ENCODE peak calls at places on chromosomes 16 and 17, in six cellular contexts. J is spleen, Y is cardiac muscle cell, R is fibroblast of lung, X is right atrium auricular region, S is tibial nerve. V is an unnamed sample.

GRCh38 chr17:9237661-9238301 is 216.5 kb downstream of the NTN1 start:
- DNase-seq in R (no peak), J (peak; percentile 63), S (no peak), Y (no peak), X (no peak), V (no peak)

GRCh38 chr17:77959926-77960521 is 1.5 kb downstream of the TNRC6C start:
- DNase-seq in X (no peak), S (no peak), R (peak; percentile 65), Y (peak; percentile 26), J (no peak), V (no peak)

GRCh38 chr17:7644768-7645167 is 6.0 kb upstream of the ATP1B2 start:
- DNase-seq in S (no peak), Y (no peak), X (no peak), J (no peak), R (no peak), V (no peak)

GRCh38 chr16:73094371-73094770 is 46.4 kb upstream of the ZFHX3 start:
- DNase-seq in S (no peak), Y (no peak), R (no peak), X (no peak), J (no peak), V (no peak)

GRCh38 chr16:86403541-86404163 is 106.7 kb upstream of the FOXF1 start:
- DNase-seq in S (no peak), R (no peak), Y (peak; percentile 58), J (no peak), X (no peak), V (no peak)

GRCh38 chr17:65741690-65742089 is 180.2 kb upstream of the AXIN2 start:
- DNase-seq in J (no peak), X (no peak), S (no peak), R (no peak), Y (no peak), V (no peak)

GRCh38 chr16:6016530-6017184 is 919.1 kb upstream of the EEF2KMT start:
- DNase-seq in R (peak; percentile 45), X (no peak), S (no peak), J (no peak), Y (no peak), V (no peak)

GRCh38 chr17:13513039-13513405 is 88.7 kb downstream of the HS3ST3A1 start:
- DNase-seq in R (peak; percentile 52), S (no peak), J (no peak), X (no peak), Y (peak; percentile 71), V (no peak)

GRCh38 chr16:77276686-77277085 is 77.5 kb downstream of the SYCE1L start:
- DNase-seq in X (no peak), J (no peak), S (no peak), Y (no peak), R (no peak), V (no peak)

DNA sequence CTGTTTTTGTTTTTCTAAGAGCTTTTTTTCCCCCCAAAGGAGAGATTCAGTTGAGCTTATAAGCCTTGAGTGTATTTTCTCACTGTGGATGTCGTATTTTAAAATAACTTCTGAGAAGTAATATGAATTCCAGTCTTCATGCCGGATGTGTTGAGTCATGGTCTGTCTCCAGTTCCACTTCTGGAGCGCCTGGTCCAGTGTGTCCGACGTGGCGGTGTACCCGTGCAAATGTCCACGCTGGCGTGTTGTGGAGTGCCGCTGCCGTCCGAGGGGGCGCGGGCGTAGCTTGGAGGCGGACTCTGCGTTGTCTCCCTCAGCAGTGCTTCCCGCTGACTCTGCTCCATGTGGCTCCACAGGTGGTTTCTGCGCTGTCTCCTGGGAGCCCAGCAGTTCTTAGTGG is 60.9 kb upstream of the ZNF750 start:
- DNase-seq in X (no peak), S (no peak), R (peak; percentile 49), J (no peak), Y (no peak), V (no peak)
- H3K4me3 ChIP-seq in X (no peak overlapping the region), S (no peak overlapping the region), R (no peak overlapping the region), J (no peak overlapping the region), Y (no peak overlapping the region), V (no peak overlapping the region)

DNA sequence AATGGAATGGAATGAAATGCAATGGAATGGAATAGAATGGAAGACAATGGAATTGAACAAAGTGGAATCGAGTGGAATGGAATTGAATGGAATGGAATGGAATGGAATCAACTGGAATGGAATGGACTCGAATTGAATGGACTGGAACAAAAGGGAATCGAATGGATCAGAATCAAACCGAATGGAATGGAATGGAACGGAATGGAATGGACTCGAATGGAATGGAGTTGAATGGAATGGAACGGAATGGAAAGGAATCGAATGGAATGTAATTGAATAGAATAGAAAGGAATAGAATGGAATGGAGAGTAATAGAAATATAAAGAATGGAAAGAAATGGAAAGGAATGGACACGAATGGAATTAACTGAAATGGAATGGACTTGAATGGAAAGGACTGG is 475.2 kb upstream of the WSB1 start:
- DNase-seq in S (no peak), X (no peak), J (no peak), R (peak; percentile 9), Y (peak; percentile 6), V (no peak)
- H3K9me3 ChIP-seq in S (peaks cover 90% of the 10 kb centered on the region), X (peaks cover 69% of the 10 kb centered on the region), J (peaks cover 98% of the 10 kb centered on the region), R (no peaks in the 10 kb centered on the region), Y (peaks cover 8% of the 10 kb centered on the region), V (no peaks in the 10 kb centered on the region)

GRCh38 chr17:79845601-79845949 is 6.3 kb upstream of the CBX4 start:
- DNase-seq in R (no peak), X (no peak), J (no peak), S (no peak), Y (peak; percentile 46), V (no peak)
- H3K4me3 ChIP-seq in R (no peak overlapping the region), X (peak overlapping the region; percentile 68), J (no peak overlapping the region), S (no peak overlapping the region), Y (no peak overlapping the region), V (no peak overlapping the region)

GRCh38 chr16:896261-897199 is 74.3 kb downstream of the LMF1 start:
- DNase-seq in R (no peak), S (no peak), J (no peak), X (no peak), Y (no peak), V (no peak)

GRCh38 chr16:893360-893759 is 77.4 kb downstream of the LMF1 start:
- DNase-seq in J (no peak), S (no peak), R (no peak), Y (no peak), X (no peak), V (no peak)

GRCh38 chr16:894136-894535 is 76.6 kb downstream of the LMF1 start:
- DNase-seq in J (no peak), Y (no peak), X (no peak), S (no peak), R (no peak), V (no peak)

GRCh38 chr16:895371-895770 is 75.4 kb downstream of the LMF1 start:
- DNase-seq in Y (no peak), S (no peak), R (no peak), J (no peak), X (no peak), V (no peak)

GRCh38 chr16:894841-895240 is 75.9 kb downstream of the LMF1 start:
- DNase-seq in S (no peak), J (no peak), Y (no peak), R (no peak), X (no peak), V (no peak)
- H3K9me3 ChIP-seq in S (no peaks in the 10 kb centered on the region), J (no peaks in the 10 kb centered on the region), Y (no peaks in the 10 kb centered on the region), R (no peaks in the 10 kb centered on the region), X (no peaks in the 10 kb centered on the region), V (no peaks in the 10 kb centered on the region)

GRCh38 chr17:43917016-43917347 is 9.6 kb upstream of the MPP2 start:
- DNase-seq in J (no peak), Y (no peak), X (no peak), R (no peak), S (no peak), V (no peak)
- H3K4me3 ChIP-seq in J (peak overlapping the region; percentile 41), Y (no peak overlapping the region), X (peak overlapping the region; percentile 42), R (no peak overlapping the region), S (peak overlapping the region; percentile 43), V (peak overlapping the region; percentile 35)

DNA sequence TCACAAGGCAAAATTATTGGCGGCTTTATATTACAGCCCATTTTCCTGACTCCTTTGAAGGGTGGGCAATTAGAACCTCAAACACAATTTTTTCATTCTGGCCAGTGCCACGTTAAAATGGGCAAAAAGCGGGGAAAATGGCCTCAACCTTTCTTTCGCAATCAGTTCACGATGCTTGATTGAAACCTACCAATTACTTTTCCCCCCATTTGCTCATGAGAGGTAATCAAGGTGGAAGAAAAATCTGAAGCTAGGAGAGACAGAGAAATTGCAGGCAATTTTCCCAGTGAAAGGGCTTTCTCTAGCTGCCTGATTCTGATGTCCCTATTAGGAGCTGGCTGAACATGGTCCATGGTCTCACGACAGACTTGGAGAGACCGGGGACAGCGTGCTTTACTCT is 215.1 kb downstream of the SLC39A11 start:
- DNase-seq in R (no peak), Y (no peak), S (no peak), J (no peak), X (no peak), V (no peak)
- H3K9me3 ChIP-seq in R (no peaks in the 10 kb centered on the region), Y (no peaks in the 10 kb centered on the region), S (peaks cover 54% of the 10 kb centered on the region), J (peaks cover 56% of the 10 kb centered on the region), X (peaks cover 18% of the 10 kb centered on the region), V (peaks cover 11% of the 10 kb centered on the region)

GRCh38 chr17:29731589-29731929 is 108.8 kb upstream of the CORO6 start:
- DNase-seq in S (no peak), J (no peak), R (no peak), X (no peak), Y (no peak), V (no peak)

GRCh38 chr17:29732209-29732608 is 109.5 kb upstream of the CORO6 start:
- DNase-seq in X (no peak), S (no peak), Y (no peak), J (no peak), R (no peak), V (no peak)

GRCh38 chr17:29732613-29733012 is 109.9 kb upstream of the CORO6 start:
- DNase-seq in X (no peak), Y (no peak), S (no peak), R (peak; percentile 74), J (no peak), V (no peak)

GRCh38 chr17:29733151-29733550 is 110.4 kb upstream of the CORO6 start:
- DNase-seq in Y (peak; percentile 27), X (no peak), J (no peak), R (no peak), S (no peak), V (no peak)

GRCh38 chr17:29734640-29735039 is 111.9 kb upstream of the CORO6 start:
- DNase-seq in X (no peak), S (no peak), R (peak; percentile 47), J (no peak), Y (no peak), V (no peak)
- H3K4me3 ChIP-seq in X (no peak overlapping the region), S (no peak overlapping the region), R (no peak overlapping the region), J (no peak overlapping the region), Y (no peak overlapping the region), V (no peak overlapping the region)

V was measured in vagina.